ENCODE peak calls at places on chromosomes 12 and 14, in four cellular contexts. N is hepatocyte, I is breast epithelium, S is IMR-90. O is an unnamed sample. For H3K4me1 and H3K27me3, the result is how much of the 10 kb centered on the place peaks cover.

GRCh38 chr12:3048540-3048939 is 28.6 kb upstream of the TSPAN9 start:
- DNase-seq in S (no peak), N (no peak), I (no peak), O (no peak)

GRCh38 chr14:75234173-75234855 is 44.3 kb upstream of the FOS start:
- DNase-seq in N (peak), S (peak), I (no peak), O (peak)

GRCh38 chr14:88987516-88987915 is 163.1 kb downstream of the TTC8 start:
- DNase-seq in N (no peak), S (no peak), I (no peak), O (no peak)

GRCh38 chr14:70972107-70972976 is 65.1 kb downstream of the PCNX1 start:
- DNase-seq in N (peak), I (peak), S (peak), O (peak)

GRCh38 chr12:113601656-113602263 is 130.1 kb upstream of the LHX5 start:
- DNase-seq in I (no peak), S (no peak), N (peak), O (no peak)

GRCh38 chr12:78938341-78939084 is 73.9 kb downstream of the SYT1 start:
- DNase-seq in S (no peak), N (no peak), I (no peak), O (no peak)

GRCh38 chr12:19287302-19287701 is 152.0 kb upstream of the AEBP2 start:
- DNase-seq in I (no peak), S (no peak), N (no peak), O (no peak)

GRCh38 chr12:51917746-51918453 is 10.6 kb downstream of the ACVRL1 start:
- DNase-seq in I (no peak), S (no peak), N (no peak), O (no peak)

GRCh38 chr12:65430571-65431306 is 152.3 kb downstream of the MSRB3 start:
- DNase-seq in I (no peak), S (peak), N (no peak), O (no peak)

GRCh38 chr14:61567838-61568571 is 127.3 kb upstream of the HIF1A start:
- DNase-seq in N (no peak), I (no peak), S (no peak), O (no peak)

GRCh38 chr14:90388437-90388836 is 8.4 kb upstream of the CALM1 start:
- DNase-seq in S (peak), N (peak), I (no peak), O (peak)

GRCh38 chr12:52848661-52849255 is at the start of gene KRT78:
- DNase-seq in I (no peak), S (no peak), N (no peak), O (no peak)

GRCh38 chr14:101404426-101405170 is 156.7 kb upstream of the DIO3 start:
- DNase-seq in S (no peak), N (no peak), I (no peak), O (no peak)

GRCh38 chr14:42047421-42048045 is 440.9 kb downstream of the LRFN5 start:
- DNase-seq in N (no peak), I (no peak), S (peak), O (no peak)

GRCh38 chr12:118052324-118053070 is 8.5 kb downstream of the WSB2 start:
- DNase-seq in N (peak), I (peak), S (peak), O (peak)
- H3K4me1 ChIP-seq in N (under half), I (under half), S (under half), O (under half)

DNA sequence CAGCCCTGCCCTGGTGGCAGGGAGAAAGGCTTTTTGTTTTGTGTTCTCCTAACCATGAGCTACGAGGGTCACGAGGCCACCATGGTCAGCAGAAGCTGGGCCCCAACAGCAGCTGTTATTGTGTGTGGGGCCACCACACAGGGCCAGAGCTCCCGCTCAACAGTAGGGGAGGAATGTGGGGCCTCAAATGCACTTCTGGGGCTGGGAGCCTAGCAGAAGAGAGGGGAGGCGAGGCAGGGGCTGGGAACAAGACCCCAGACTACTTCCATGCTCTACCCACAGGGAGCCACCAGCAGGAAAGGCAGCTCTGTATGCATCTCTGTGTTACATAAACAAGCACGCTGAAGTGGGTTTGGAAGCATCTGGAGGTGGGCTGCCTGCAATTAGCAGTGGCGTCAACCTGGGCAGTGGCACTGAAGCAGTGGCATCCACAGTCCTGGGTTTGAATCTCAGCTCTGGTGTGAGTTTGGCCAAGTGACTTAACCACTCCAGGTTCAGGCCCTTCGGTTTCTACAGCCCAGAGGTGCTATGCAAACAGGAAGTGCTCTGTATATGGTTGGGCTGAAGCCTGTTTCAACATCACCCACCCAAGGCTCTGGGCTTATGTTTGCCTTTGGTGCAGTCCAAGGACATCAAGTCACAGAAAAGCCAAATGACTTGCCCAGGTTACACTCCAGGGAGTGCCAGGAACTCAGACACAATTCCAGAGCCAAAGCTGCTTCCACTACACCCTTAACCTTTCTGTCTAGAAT is 16.2 kb downstream of the GLTP start:
- DNase-seq in N (peak), S (peak), I (no peak), O (peak)
- H3K27ac ChIP-seq in N (peak), S (peak), I (peak), O (peak)

GRCh38 chr12:49295087-49296001 is at the start of gene PRPH:
- DNase-seq in N (no peak), S (no peak), I (no peak), O (no peak)

GRCh38 chr12:49296034-49296835 is 1.3 kb downstream of the PRPH start:
- DNase-seq in S (no peak), N (peak), I (no peak), O (peak)

GRCh38 chr12:49296836-49297694 is 2.1 kb downstream of the PRPH start:
- DNase-seq in I (no peak), N (peak), S (no peak), O (peak)

GRCh38 chr12:49298160-49298559 is 3.2 kb downstream of the PRPH start:
- DNase-seq in I (no peak), S (no peak), N (no peak), O (peak)

GRCh38 chr12:49297695-49298060 is 2.7 kb downstream of the PRPH start:
- DNase-seq in N (no peak), S (no peak), I (no peak), O (no peak)
- H3K27me3 ChIP-seq in N (half or more), S (half or more), I (half or more), O (under half)

DNA sequence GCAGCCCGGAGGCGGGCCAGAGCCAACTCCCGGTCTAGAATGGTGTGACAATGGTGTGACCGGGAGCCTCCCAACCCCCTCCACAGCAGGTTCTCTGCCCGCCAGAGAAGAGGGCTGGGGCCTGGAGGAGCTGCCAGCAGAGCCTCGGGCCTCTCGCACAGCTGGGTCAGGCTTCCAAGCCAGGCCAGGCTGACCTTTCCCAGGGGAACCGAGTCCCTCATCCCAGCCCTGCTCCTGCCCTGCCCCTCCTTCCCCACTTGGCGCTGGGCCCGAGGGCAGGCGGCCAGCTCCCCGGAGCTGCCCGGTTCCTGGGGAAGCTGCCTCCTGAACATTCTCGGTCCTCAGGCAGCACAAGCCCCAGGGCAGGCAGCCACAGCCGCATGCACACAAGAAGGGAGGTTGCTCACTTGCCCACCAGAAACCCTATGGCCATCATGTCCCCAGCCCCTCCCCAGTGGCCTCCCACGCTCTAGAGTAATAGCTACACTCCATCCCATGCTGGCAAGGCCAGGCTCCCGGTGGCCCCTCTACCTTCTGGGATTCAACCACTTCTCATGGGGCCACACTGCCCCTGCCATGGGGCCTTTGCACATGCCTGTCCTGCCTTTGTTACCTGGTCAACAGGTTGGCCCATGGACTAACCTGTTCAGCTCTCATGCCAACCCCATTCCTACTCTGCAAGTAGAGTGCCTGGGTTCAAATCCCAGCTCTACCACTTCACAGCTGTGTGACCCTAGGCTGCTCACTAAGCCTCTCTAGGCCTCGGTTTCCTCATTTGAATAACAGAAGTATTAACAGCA is 98.3 kb downstream of the RFLNA start:
- DNase-seq in S (peak), I (peak), N (peak), O (peak)
- H3K4me1 ChIP-seq in S (under half), I (under half), N (under half), O (under half)

GRCh38 chr14:52052289-52052943 is 16.4 kb downstream of the NID2 start:
- DNase-seq in N (no peak), I (no peak), S (peak), O (no peak)

GRCh38 chr14:52054678-52055077 is 14.2 kb downstream of the NID2 start:
- DNase-seq in N (no peak), I (no peak), S (no peak), O (no peak)

GRCh38 chr14:52051251-52051650 is 17.6 kb downstream of the NID2 start:
- DNase-seq in N (no peak), S (no peak), I (no peak), O (no peak)

GRCh38 chr14:52051861-52052260 is 17.0 kb downstream of the NID2 start:
- DNase-seq in I (no peak), S (peak), N (no peak), O (no peak)

GRCh38 chr14:52052991-52053390 is 15.9 kb downstream of the NID2 start:
- DNase-seq in N (no peak), S (peak), I (no peak), O (no peak)
- H3K27ac ChIP-seq in N (peak), S (peak), I (peak), O (peak)

GRCh38 chr14:54138354-54139038 is 181.9 kb upstream of the BMP4 start:
- DNase-seq in S (no peak), I (no peak), N (no peak), O (peak)
- H3K27me3 ChIP-seq in S (under half), I (under half), N (under half), O (under half)

GRCh38 chr14:68663385-68664076 is 129.3 kb downstream of the ZFP36L1 start:
- DNase-seq in S (peak), I (no peak), N (no peak), O (no peak)
- H3K4me1 ChIP-seq in S (under half), I (under half), N (under half), O (under half)

GRCh38 chr12:70045036-70045435 is 198.2 kb upstream of the CNOT2 start:
- DNase-seq in I (no peak), N (no peak), S (peak), O (no peak)
- H3K27ac ChIP-seq in I (no peak), N (no peak), S (no peak), O (no peak)

DNA sequence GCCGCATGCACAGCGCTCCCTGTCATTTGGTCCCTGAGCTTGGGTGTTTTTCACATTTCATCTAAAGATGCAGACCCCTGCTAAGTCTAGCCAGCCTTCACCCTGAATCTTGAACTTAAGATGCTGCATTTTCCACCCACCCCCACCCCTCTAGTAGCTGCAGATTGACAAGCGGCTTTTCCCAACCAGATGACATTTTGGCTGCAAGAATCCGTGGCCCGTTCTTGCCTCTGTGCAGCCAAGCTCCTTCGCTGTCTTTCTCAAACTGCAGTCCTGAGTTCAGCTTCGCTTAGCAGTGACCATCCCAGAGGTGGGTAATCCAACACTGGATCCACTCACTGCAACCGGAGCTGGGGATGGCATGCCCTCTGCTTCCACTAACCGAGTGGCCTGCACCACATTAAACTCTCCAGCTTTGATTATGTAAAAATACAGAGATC is 757 bp upstream of the NFYB start:
- DNase-seq in I (no peak), N (peak), S (no peak), O (no peak)
- H3K27me3 ChIP-seq in I (under half), N (under half), S (under half), O (under half)

GRCh38 chr12:29148958-29149690 is at the start of gene FAR2:
- DNase-seq in I (no peak), N (peak), S (no peak), O (peak)
- H3K4me1 ChIP-seq in I (under half), N (under half), S (under half), O (under half)